ENCODE peak calls at places on chromosomes 4 and X, in four cellular contexts. K is progenitor cell of endocrine pancreas, A is fibroblast of pulmonary artery, I is HFFc6. H is an unnamed sample.

GRCh38 chr4:181685911-181686310 is 557.3 kb upstream of the TENM3 start:
- DNase-seq in K (no peak), I (peak), A (peak), H (no peak)

GRCh38 chr4:168220893-168221292 is 97.7 kb downstream of the DDX60 start:
- DNase-seq in K (no peak), A (no peak), I (no peak), H (no peak)

GRCh38 chr4:182207806-182208483 is 35.3 kb upstream of the TENM3 start:
- DNase-seq in K (no peak), A (peak), I (peak), H (no peak)

GRCh38 chr4:69617083-69617694 is 22.3 kb downstream of the UGT2A2 start:
- DNase-seq in K (no peak), I (peak), A (peak), H (peak)

GRCh38 chr4:5638976-5639375 is 69.4 kb downstream of the EVC2 start:
- DNase-seq in K (no peak), I (peak), A (no peak), H (no peak)

GRCh38 chr4:19857405-19857804 is 394.3 kb upstream of the SLIT2 start:
- DNase-seq in K (no peak), I (no peak), A (peak), H (no peak)

GRCh38 chr4:38673109-38673978 is 9.3 kb downstream of the KLF3 start:
- DNase-seq in A (peak), K (no peak), I (no peak), H (no peak)

GRCh38 chrX:118220509-118220908 is 103.9 kb upstream of the KLHL13 start:
- DNase-seq in K (no peak), A (no peak), I (no peak), H (no peak)

GRCh38 chr4:95572304-95572991 is 23.7 kb upstream of the UNC5C start:
- DNase-seq in K (no peak), A (peak), I (no peak), H (peak)

GRCh38 chr4:89682808-89683207 is 154.2 kb downstream of the SNCA start:
- DNase-seq in A (no peak), I (no peak), K (no peak), H (no peak)

GRCh38 chr4:108486046-108486445 is 134.3 kb upstream of the RPL34 start:
- DNase-seq in K (no peak), A (no peak), I (no peak), H (no peak)

GRCh38 chrX:77003956-77004355 is 443.2 kb upstream of the FGF16 start:
- DNase-seq in K (no peak), I (no peak), A (no peak), H (no peak)

GRCh38 chr4:41814565-41814964 is 66.0 kb upstream of the PHOX2B start:
- DNase-seq in K (no peak), A (peak), I (peak), H (peak)

DNA sequence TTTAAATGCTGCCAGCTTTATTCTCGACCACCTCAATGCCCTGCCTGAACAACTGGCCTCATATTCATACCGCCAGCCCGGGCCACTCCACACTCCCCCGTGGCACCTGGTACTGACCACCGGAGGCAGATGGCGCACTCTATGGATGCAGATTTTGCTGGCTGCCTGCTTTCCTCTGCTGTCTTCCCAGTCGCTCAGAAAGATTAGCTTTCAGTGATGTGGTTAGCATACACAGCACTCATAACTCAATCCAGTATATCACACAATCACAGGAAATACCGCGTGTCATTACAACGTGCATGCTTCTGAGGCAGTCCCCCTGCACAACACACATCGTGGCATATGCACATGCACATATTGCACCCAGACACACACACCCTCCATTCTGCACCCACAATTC is 147.2 kb upstream of the BCOR start:
- DNase-seq in I (peak), A (peak), K (no peak), H (no peak)
- TF ChIP-seq CTCF in I (no peak), A (peak), K (no peak), H (no peak)

GRCh38 chr4:116796022-116796421 is 289.4 kb downstream of the TRAM1L1 start:
- DNase-seq in I (no peak), A (no peak), K (no peak), H (no peak)
- TF ChIP-seq CTCF in I (no peak), A (no peak), K (peak), H (peak)

DNA sequence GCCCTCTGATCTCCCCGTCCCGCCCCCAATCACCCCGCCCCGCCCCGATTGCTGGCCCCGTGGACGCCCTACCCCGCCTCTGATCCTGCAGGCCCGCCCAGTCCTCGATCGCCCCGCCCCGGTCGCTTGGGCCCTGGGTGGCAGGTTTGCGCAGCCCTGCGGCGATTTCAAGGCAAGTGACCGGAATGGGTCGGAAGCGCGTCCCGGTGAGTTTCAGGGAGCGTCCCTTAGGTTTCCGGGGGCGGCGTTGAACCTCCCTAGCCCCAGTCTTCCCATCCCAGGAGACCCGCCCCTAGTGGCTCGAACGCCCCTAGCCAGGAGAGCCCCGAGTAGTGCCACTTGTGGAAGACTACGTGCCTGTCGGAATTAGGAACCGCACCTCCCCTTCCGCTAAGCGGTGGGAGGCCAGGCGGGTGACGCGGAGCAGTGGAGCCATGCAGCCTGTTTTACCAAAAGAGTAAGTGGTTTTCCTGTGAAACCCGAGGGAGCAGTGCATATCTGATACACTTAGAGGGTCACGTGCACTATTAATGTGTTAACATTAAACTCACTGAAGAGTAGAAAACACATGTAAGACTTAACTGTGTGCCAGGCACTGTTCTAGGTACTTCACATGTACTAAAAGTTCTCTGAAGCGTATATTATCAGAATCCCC is 350 bp upstream of the TEC start:
- DNase-seq in A (peak), I (peak), K (peak), H (peak)
- TF ChIP-seq CTCF in A (no peak), I (peak), K (peak), H (no peak)

DNA sequence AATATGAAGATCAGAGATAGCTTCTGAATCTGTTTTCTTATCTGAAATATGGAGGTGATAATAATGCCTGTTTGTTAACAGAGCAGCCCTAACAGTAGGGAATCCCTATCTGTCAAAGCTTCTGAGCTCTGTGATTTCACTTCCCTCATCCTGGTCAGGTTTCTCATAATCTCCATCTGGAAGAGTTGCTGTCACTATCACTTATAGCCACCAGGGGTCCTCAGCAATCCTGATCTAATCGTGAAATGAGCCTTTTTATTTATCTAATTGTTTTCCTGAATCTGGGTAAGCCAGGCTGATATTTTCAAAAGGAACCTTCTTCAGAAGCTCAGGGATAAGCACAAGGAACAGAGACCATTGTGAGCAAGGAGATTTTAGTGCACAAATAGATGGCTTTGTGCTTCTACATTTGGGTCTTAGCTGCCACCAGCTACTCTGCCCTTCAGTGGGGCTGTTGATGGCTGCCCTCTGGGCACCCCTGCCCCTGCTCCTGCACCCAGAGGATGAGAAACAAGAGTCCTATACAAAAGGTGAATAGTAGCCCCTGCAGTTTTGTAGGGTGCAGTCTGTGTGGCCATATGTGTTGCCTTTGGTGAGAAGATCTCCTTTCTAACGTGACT is 196.4 kb upstream of the RADX start:
- DNase-seq in I (peak), K (no peak), A (peak), H (peak)
- TF ChIP-seq CTCF in I (peak), K (peak), A (peak), H (peak)

GRCh38 chrX:129759576-129760061 is 20.1 kb upstream of the SASH3 start:
- DNase-seq in A (peak), K (no peak), I (peak), H (no peak)
- TF ChIP-seq CTCF in A (no peak), K (no peak), I (no peak), H (no peak)

H was measured in endothelial cell.